ENCODE peak calls at places on chromosomes 6 and 20, in nine cellular contexts. M is M059J, R is mucosa of descending colon, O is SJSA1, J is uterus, F is aorta, X is NCI-H748 treated with DMSO at 0.1 percent for 48 hours, T is NCI-H1436, C is NCI-H1694. W is an unnamed sample.

GRCh38 chr20:38589967-38590681 is 9.1 kb downstream of the ADIG start:
- DNase-seq in X (no peak), M (no peak), T (no peak), J (no peak), R (no peak), O (no peak), C (no peak), F (no peak), W (no peak)

GRCh38 chr6:1670711-1671462 is 61.2 kb downstream of the FOXC1 start:
- DNase-seq in F (no peak), O (peak), J (no peak), C (no peak), X (no peak), R (no peak), M (peak), T (no peak), W (no peak)

GRCh38 chr6:18990313-18990978 is 603.3 kb downstream of the RNF144B start:
- DNase-seq in T (peak), X (peak), C (peak), O (peak), M (peak), F (peak), J (peak), R (peak), W (peak)

GRCh38 chr20:51092238-51092822 is 69.4 kb upstream of the KCNG1 start:
- DNase-seq in X (no peak), J (no peak), R (no peak), T (no peak), F (no peak), O (peak), M (peak), C (no peak), W (no peak)

GRCh38 chr6:166005401-166005845 is 162.2 kb downstream of the TBXT start:
- DNase-seq in J (peak), X (peak), T (no peak), O (peak), C (no peak), R (no peak), M (no peak), F (peak), W (no peak)

GRCh38 chr20:60123652-60124051 is 165.4 kb downstream of the CDH26 start:
- DNase-seq in O (no peak), F (no peak), X (no peak), J (no peak), M (peak), T (no peak), C (no peak), R (no peak), W (no peak)

GRCh38 chr6:105669232-105669631 is 266.4 kb upstream of the PREP start:
- DNase-seq in J (no peak), X (no peak), F (peak), T (no peak), M (peak), R (no peak), O (no peak), C (no peak), W (no peak)

GRCh38 chr20:6818033-6818808 is 50.7 kb downstream of the BMP2 start:
- DNase-seq in X (no peak), R (no peak), F (no peak), O (no peak), C (no peak), M (peak), T (no peak), J (no peak), W (no peak)

GRCh38 chr20:50032955-50033666 is 50.3 kb downstream of the SNAI1 start:
- DNase-seq in O (no peak), R (no peak), J (no peak), F (no peak), X (no peak), T (no peak), M (peak), C (no peak), W (no peak)

GRCh38 chr20:5977975-5978374 is 27.5 kb downstream of the MCM8 start:
- DNase-seq in J (no peak), F (no peak), C (no peak), M (no peak), T (no peak), O (no peak), R (no peak), X (no peak), W (no peak)

GRCh38 chr6:170271771-170272314 is 19.0 kb downstream of the DLL1 start:
- DNase-seq in X (no peak), T (no peak), M (no peak), F (no peak), J (no peak), R (peak), O (no peak), C (no peak), W (no peak)

GRCh38 chr6:13048113-13048512 is 280.2 kb downstream of the TBC1D7 start:
- DNase-seq in R (no peak), C (no peak), O (no peak), X (no peak), F (no peak), M (peak), T (no peak), J (no peak), W (no peak)

GRCh38 chr6:8857160-8857559 is 421.8 kb upstream of the SLC35B3 start:
- DNase-seq in X (no peak), C (no peak), M (peak), J (no peak), F (no peak), R (no peak), O (no peak), T (no peak), W (no peak)

GRCh38 chr6:137112067-137112355 is 61.4 kb downstream of the IL22RA2 start:
- DNase-seq in F (no peak), R (no peak), C (no peak), T (no peak), X (no peak), J (no peak), M (peak), O (no peak), W (no peak)

GRCh38 chr6:38566295-38566694 is 73.4 kb downstream of the BTBD9 start:
- DNase-seq in O (no peak), M (peak), X (no peak), J (no peak), F (no peak), T (peak), C (no peak), R (no peak), W (no peak)

GRCh38 chr20:40966103-40966502 is 62.5 kb upstream of the TOP1 start:
- DNase-seq in F (no peak), R (no peak), X (no peak), M (no peak), O (no peak), J (no peak), T (peak), C (no peak), W (no peak)

GRCh38 chr6:170243791-170244291 is 47.0 kb downstream of the DLL1 start:
- DNase-seq in M (no peak), R (no peak), X (peak), J (no peak), F (peak), T (peak), O (no peak), C (peak), W (no peak)

W was measured in NCI-H2107.